ENCODE peak calls at places on chromosomes 4 and X, in seven cellular contexts. X is CD4-positive, alpha-beta T cell; Q is stimulated activated CD4-positive, alpha-beta T cell treated with anti-CD3 and anti-CD28 coated beads, Interleukin-15, amount 100 ng/mL, for 24 hours; E is thoracic aorta; T is activated naive CD4-positive, alpha-beta T cell treated with anti-CD3 and anti-CD28 coated beads for 36 hours; G is hippocampal formation; L is left colon. Y is an unnamed sample.

GRCh38 chr4:87525636-87526035 is 3.5 kb downstream of the SPARCL1 start:
- DNase-seq in L (no peak), T (no peak), X (no peak), E (no peak), G (peak), Q (no peak), Y (no peak)

GRCh38 chrX:85303544-85303943 is 59.8 kb downstream of the ZNF711 start:
- DNase-seq in T (no peak), E (no peak), G (no peak), Q (no peak), X (no peak), L (no peak), Y (no peak)

GRCh38 chr4:40228497-40229365 is 31.9 kb downstream of the RHOH start:
- DNase-seq in X (no peak), G (no peak), T (peak), E (no peak), L (no peak), Q (peak), Y (no peak)

GRCh38 chrX:69032601-69033000 is 132.7 kb downstream of the PJA1 start:
- DNase-seq in Q (no peak), X (no peak), L (no peak), G (no peak), E (no peak), T (no peak), Y (no peak)

GRCh38 chr4:53855886-53856260 is 208.5 kb downstream of the CHIC2 start:
- DNase-seq in L (no peak), T (no peak), E (no peak), Q (no peak), X (no peak), G (no peak), Y (no peak)

GRCh38 chrX:29257516-29257915 is 670.3 kb downstream of the IL1RAPL1 start:
- DNase-seq in T (no peak), Q (no peak), X (no peak), G (no peak), L (no peak), E (no peak), Y (no peak)

GRCh38 chrX:111040377-111041017 is 55.5 kb upstream of the PAK3 start:
- DNase-seq in X (no peak), E (no peak), G (no peak), T (no peak), L (no peak), Q (no peak), Y (no peak)

GRCh38 chrX:54641530-54641929 is 111.5 kb downstream of the GNL3L start:
- DNase-seq in T (no peak), L (no peak), G (no peak), X (no peak), E (no peak), Q (no peak), Y (no peak)

GRCh38 chr4:1246901-1247810 is 1.8 kb downstream of the CTBP1 start:
- DNase-seq in Q (peak), X (no peak), G (no peak), E (no peak), T (peak), L (no peak), Y (no peak)

GRCh38 chr4:7737268-7737645 is 202.4 kb downstream of the AFAP1 start:
- DNase-seq in G (no peak), E (no peak), L (no peak), X (no peak), T (no peak), Q (no peak), Y (no peak)

GRCh38 chrX:24979081-24979480 is 36.7 kb downstream of the ARX start:
- DNase-seq in E (no peak), T (no peak), L (no peak), G (no peak), Q (no peak), X (no peak), Y (no peak)

GRCh38 chr4:3671571-3672464 is 94.4 kb upstream of the ADRA2C start:
- DNase-seq in L (no peak), Q (no peak), X (no peak), E (no peak), G (no peak), T (no peak), Y (no peak)

GRCh38 chrX:18674417-18674787 is 2.5 kb upstream of the RS1 start:
- DNase-seq in L (peak), E (no peak), T (no peak), Q (peak), X (peak), G (no peak), Y (peak)

GRCh38 chr4:89657931-89658700 is 178.8 kb downstream of the SNCA start:
- DNase-seq in X (no peak), G (peak), E (no peak), T (no peak), Q (no peak), L (no peak), Y (peak)

GRCh38 chrX:154025230-154025629 is 5.5 kb upstream of the IRAK1 start:
- DNase-seq in L (no peak), X (no peak), T (no peak), G (no peak), E (no peak), Q (no peak), Y (no peak)

GRCh38 chr4:87019243-87019817 is 84.5 kb downstream of the AFF1 start:
- DNase-seq in E (no peak), T (no peak), G (no peak), L (no peak), X (no peak), Q (no peak), Y (no peak)

GRCh38 chrX:39073131-39073530 is 271.9 kb downstream of the MID1IP1 start:
- DNase-seq in G (no peak), E (no peak), X (no peak), Q (no peak), L (no peak), T (no peak), Y (no peak)

GRCh38 chrX:115949900-115950822 is 220.4 kb upstream of the AGTR2 start:
- DNase-seq in G (peak), T (no peak), Q (no peak), X (no peak), L (peak), E (no peak), Y (peak)

GRCh38 chrX:131762802-131763234 is 218.9 kb downstream of the OR13H1 start:
- DNase-seq in T (no peak), Q (no peak), L (peak), X (no peak), E (no peak), G (peak), Y (no peak)

GRCh38 chrX:49001521-49002090 is 458 bp downstream of the GRIPAP1 start:
- DNase-seq in G (peak), T (peak), X (peak), E (no peak), L (peak), Q (peak), Y (peak)

GRCh38 chr4:67465032-67465762 is 80.1 kb downstream of the CENPC start:
- DNase-seq in G (no peak), Q (no peak), T (no peak), L (no peak), E (no peak), X (no peak), Y (peak)

GRCh38 chrX:108091878-108092291 is 307 bp downstream of the ATG4A start:
- DNase-seq in E (no peak), Q (peak), G (no peak), L (peak), X (no peak), T (peak), Y (no peak)

GRCh38 chr4:184955116-184955515 is 63.2 kb upstream of the HELT start:
- DNase-seq in Q (no peak), E (no peak), X (no peak), L (no peak), T (no peak), G (no peak), Y (no peak)

GRCh38 chrX:47232803-47233332 is at the start of gene USP11:
- DNase-seq in L (peak), Q (peak), T (peak), X (peak), E (no peak), G (no peak), Y (peak)

GRCh38 chr4:105473340-105474109 is at the start of gene PPA2:
- DNase-seq in L (peak), E (peak), T (no peak), Q (peak), G (peak), X (peak), Y (peak)

GRCh38 chr4:117466388-117466787 is 381.0 kb upstream of the TRAM1L1 start:
- DNase-seq in G (no peak), X (no peak), L (no peak), T (no peak), Q (no peak), E (no peak), Y (no peak)

GRCh38 chr4:52635130-52635529 is 24.0 kb downstream of the USP46 start:
- DNase-seq in G (no peak), Q (no peak), L (no peak), T (no peak), E (no peak), X (no peak), Y (no peak)

GRCh38 chr4:5747746-5748365 is 36.9 kb downstream of the EVC start:
- DNase-seq in E (no peak), G (no peak), L (no peak), Q (no peak), T (no peak), X (no peak), Y (peak)

GRCh38 chr4:2977116-2978097 is 14.0 kb downstream of the GRK4 start:
- DNase-seq in E (no peak), G (peak), L (no peak), X (no peak), T (no peak), Q (no peak), Y (peak)

GRCh38 chr4:8351931-8352367 is 82.4 kb downstream of the HTRA3 start:
- DNase-seq in G (peak), L (no peak), E (no peak), Q (no peak), X (no peak), T (no peak), Y (no peak)

GRCh38 chr4:78560296-78560963 is 8.9 kb downstream of the ANXA3 start:
- DNase-seq in T (no peak), E (no peak), X (no peak), Q (no peak), G (no peak), L (no peak), Y (no peak)